ENCODE peak calls at places on chromosomes 5 and 9, in ten cellular contexts. H is psoas muscle; K is CD8-positive, alpha-beta T cell; C is mammary epithelial cell; Z is lung; D is AG09309; U is cardiac muscle cell; Q is tibial nerve; R is endodermal cell; S is heart right ventricle. V is an unnamed sample.

GRCh38 chr9:19998153-19998552 is 209.3 kb upstream of the SLC24A2 start:
- DNase-seq in H (no peak), K (no peak), C (no peak), Z (no peak), D (no peak), U (no peak), Q (no peak), R (no peak), S (no peak), V (no peak)

GRCh38 chr9:87556039-87556438 is 58.4 kb downstream of the DAPK1 start:
- DNase-seq in H (no peak), K (no peak), C (no peak), Z (no peak), D (no peak), U (no peak), Q (no peak), R (no peak), S (no peak), V (no peak)

GRCh38 chr5:65925094-65925600 is 1.2 kb upstream of the ERBIN start:
- DNase-seq in H (peak; percentile 62), K (peak; percentile 67), C (peak; percentile 76), Z (peak; percentile 80), D (no peak), U (peak; percentile 73), Q (peak; percentile 31), R (peak; percentile 87), S (peak; percentile 75), V (peak; percentile 83)

GRCh38 chr9:128113526-128114325 is 13.8 kb downstream of the PTGES2 start:
- DNase-seq in H (no peak), K (no peak), C (no peak), Z (no peak), D (no peak), U (no peak), Q (no peak), R (peak; percentile 45), S (no peak), V (no peak)

GRCh38 chr5:27403248-27403882 is 365.0 kb upstream of the CDH9 start:
- DNase-seq in H (no peak), K (no peak), C (peak; percentile 35), Z (no peak), D (no peak), U (no peak), Q (no peak), R (no peak), S (no peak), V (peak; percentile 4)

GRCh38 chr5:75260708-75261107 is 24.0 kb upstream of the ANKRD31 start:
- DNase-seq in H (no peak), K (no peak), C (no peak), Z (no peak), D (no peak), U (no peak), Q (no peak), R (no peak), S (no peak), V (no peak)

GRCh38 chr5:156208271-156208670 is 118.7 kb upstream of the SGCD start:
- DNase-seq in H (no peak), K (no peak), C (no peak), Z (no peak), D (no peak), U (peak; percentile 78), Q (no peak), R (no peak), S (no peak), V (peak; percentile 1)

GRCh38 chr9:4430492-4431261 is 59.6 kb upstream of the SLC1A1 start:
- DNase-seq in H (no peak), K (no peak), C (no peak), Z (no peak), D (no peak), U (no peak), Q (no peak), R (no peak), S (no peak), V (no peak)

GRCh38 chr5:128227984-128228383 is 144.4 kb downstream of the SLC12A2 start:
- DNase-seq in H (peak; percentile 17), K (no peak), C (peak; percentile 85), Z (no peak), D (peak; percentile 75), U (no peak), Q (no peak), R (no peak), S (no peak), V (peak; percentile 60)

GRCh38 chr5:88941581-88941980 is 58.6 kb upstream of the MEF2C start:
- DNase-seq in H (no peak), K (no peak), C (no peak), Z (no peak), D (no peak), U (no peak), Q (no peak), R (no peak), S (no peak), V (no peak)

GRCh38 chr9:37963936-37964739 is 60.2 kb upstream of the SLC25A51 start:
- DNase-seq in H (peak; percentile 46), K (no peak), C (peak; percentile 91), Z (peak; percentile 78), D (peak; percentile 86), U (no peak), Q (peak; percentile 38), R (no peak), S (no peak), V (peak; percentile 94)

GRCh38 chr5:116237917-116238502 is 153.2 kb downstream of the COMMD10 start:
- DNase-seq in H (no peak), K (no peak), C (no peak), Z (no peak), D (no peak), U (no peak), Q (no peak), R (no peak), S (no peak), V (peak; percentile 28)

GRCh38 chr9:131603711-131604439 is 58.6 kb downstream of the PRRT1B start:
- DNase-seq in H (no peak), K (no peak), C (no peak), Z (no peak), D (no peak), U (no peak), Q (no peak), R (no peak), S (no peak), V (no peak)

DNA sequence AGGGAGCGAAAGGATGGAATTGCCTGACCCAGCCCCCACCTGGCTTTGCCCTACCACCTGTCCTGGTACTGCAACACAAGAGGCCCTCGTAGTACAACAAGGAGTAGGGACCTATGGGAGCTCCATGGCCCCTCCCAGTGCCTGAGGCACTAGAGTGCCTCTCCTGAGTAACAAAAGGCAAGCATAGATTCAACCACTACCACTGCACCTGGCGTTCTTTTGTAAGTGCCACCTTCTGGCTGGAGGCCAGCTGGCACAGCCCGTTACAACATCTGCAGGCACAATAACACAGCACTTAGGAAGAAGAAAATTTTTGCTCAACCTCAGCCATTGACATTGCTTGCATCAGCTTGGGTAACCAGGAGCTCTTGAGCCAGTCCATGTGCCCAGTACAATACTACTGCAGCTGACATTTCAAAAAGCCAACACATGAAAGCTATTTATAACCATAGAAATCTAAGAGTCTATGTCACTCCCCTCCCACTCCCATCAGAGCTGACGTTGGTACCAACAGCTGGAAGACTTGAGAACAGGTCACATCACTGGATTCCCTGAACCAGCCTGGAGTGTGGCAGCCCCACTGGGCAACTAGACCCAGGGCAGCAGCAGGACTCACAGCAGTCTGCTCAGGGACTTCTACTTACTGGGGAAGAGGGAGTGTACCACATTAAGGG is 17.7 kb upstream of the FAM174A start:
- DNase-seq in H (no peak), K (no peak), C (peak; percentile 49), Z (peak; percentile 75), D (no peak), U (no peak), Q (no peak), R (peak; percentile 64), S (no peak), V (no peak)
- TF ChIP-seq CTCF in H (no peak), K (no peak), C (peak; percentile 33), Z (no peak), D (no peak), U (no peak), Q (no peak), R (no peak), S (no peak), V (no peak)

DNA sequence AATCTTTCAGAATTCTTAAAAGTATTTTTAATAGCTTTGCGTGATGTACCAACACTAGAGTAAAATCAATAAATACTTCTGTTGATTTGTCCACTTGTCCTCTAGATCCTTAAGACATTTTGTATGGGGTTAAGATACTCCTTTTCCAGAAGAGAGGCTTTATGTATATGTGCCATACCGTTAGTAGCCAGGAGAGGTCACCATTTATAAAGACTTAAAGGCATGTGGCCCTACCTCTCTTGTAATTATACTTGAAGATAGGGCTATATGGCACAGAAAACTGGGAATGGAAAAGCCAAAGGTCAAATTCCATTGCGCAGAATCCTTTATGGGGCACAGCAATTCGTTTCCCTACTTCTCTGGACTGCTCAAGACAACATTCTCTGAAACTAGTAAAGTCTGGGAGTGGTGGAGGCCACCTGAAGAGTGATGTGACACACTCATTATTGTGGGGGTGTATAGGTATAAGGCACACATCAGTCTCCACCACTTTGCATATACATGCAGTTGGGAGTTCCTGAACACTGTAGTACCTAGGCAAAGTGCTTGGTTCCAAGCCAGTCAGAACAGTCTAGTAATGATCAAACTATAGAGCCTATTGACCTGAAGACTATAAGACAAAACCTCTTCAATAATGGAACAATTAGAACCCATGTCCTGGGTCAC is 140.1 kb upstream of the FBXL17 start:
- DNase-seq in H (no peak), K (no peak), C (peak; percentile 48), Z (no peak), D (peak; percentile 21), U (peak; percentile 77), Q (no peak), R (peak; percentile 65), S (peak; percentile 30), V (peak; percentile 81)
- H3K4me3 ChIP-seq in H (no peak overlapping the region), K (no peak overlapping the region), C (no peak overlapping the region), Z (no peak overlapping the region), D (no peak overlapping the region), U (no peak overlapping the region), Q (no peak overlapping the region), R (no peak overlapping the region), S (no peak overlapping the region), V (no peak overlapping the region)

DNA sequence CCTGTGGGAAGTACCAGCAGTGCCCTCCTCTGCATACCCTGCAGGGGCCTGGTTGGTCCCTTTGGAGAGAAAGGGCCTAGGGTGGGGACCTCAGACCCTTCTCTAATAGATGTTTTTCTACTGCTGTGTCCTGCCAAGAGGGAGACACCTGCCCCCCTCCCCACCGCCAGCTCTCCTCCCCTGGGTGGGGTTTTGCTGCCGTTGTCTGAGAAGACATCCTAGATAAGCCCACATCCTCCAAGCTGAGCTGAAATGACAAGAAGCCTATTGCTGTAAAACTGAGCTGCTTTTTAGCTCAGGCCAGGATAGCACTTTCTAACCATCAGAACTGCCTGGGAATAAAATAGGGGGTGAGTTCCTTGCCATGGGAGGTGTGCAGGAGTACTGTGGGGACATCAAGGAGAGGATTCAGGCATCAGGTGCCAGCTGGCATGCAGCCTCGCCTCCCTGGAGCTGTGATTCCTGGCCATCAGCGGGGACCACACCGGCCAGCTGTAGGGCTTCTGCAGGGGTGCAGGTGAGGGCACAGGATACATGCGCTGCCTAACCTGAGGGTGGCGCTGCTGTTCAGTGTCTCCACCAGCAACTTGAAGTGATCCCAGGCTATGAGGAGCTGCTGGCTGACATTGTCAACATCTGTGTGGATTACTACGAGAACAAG is 37.9 kb downstream of the CYFIP2 start:
- DNase-seq in H (no peak), K (peak; percentile 55), C (no peak), Z (no peak), D (no peak), U (peak; percentile 54), Q (no peak), R (peak; percentile 93), S (peak; percentile 33), V (no peak)
- TF ChIP-seq CTCF in H (no peak), K (peak; percentile 53), C (no peak), Z (no peak), D (peak; percentile 7), U (peak; percentile 19), Q (no peak), R (peak; percentile 81), S (peak; percentile 22), V (no peak)

GRCh38 chr5:151214614-151215545 is 9.0 kb downstream of the CCDC69 start:
- DNase-seq in H (no peak), K (peak; percentile 45), C (no peak), Z (peak; percentile 55), D (no peak), U (no peak), Q (no peak), R (peak; percentile 31), S (no peak), V (peak; percentile 52)
- H3K4me3 ChIP-seq in H (no peak overlapping the region), K (peak overlapping the region; percentile 6), C (no peak overlapping the region), Z (no peak overlapping the region), D (no peak overlapping the region), U (no peak overlapping the region), Q (no peak overlapping the region), R (no peak overlapping the region), S (no peak overlapping the region), V (no peak overlapping the region)

V was measured in fibroblast of villous mesenchyme.